ENCODE peak calls at places on chromosomes 13 and 19, in seven cellular contexts. One of them, this sample, is unnamed. For H3K4me1, H3K36me3 and H3K27me3, the result is how much of the 10 kb centered on the place peaks cover.

GRCh38 chr13:31998131-31998530 is 33.4 kb upstream of the FRY start:
- DNase-seq in right lobe of liver: no peak
- DNase-seq in IMR-90: no peak
- DNase-seq in heart left ventricle: no peak
- DNase-seq in psoas muscle: no peak
- DNase-seq in Caco-2: peak
- DNase-seq in CD4-positive, CD25-positive, alpha-beta regulatory T cell: no peak
- DNase-seq in this sample: no peak

GRCh38 chr19:14786421-14786851 is 8.1 kb upstream of the ADGRE2 start:
- DNase-seq in right lobe of liver: peak
- DNase-seq in IMR-90: no peak
- DNase-seq in heart left ventricle: peak
- DNase-seq in psoas muscle: no peak
- DNase-seq in Caco-2: no peak
- DNase-seq in CD4-positive, CD25-positive, alpha-beta regulatory T cell: no peak
- DNase-seq in this sample: no peak

GRCh38 chr19:8575467-8575997 is 1.7 kb downstream of the MYO1F start:
- DNase-seq in right lobe of liver: no peak
- DNase-seq in IMR-90: peak
- DNase-seq in heart left ventricle: no peak
- DNase-seq in psoas muscle: no peak
- DNase-seq in Caco-2: no peak
- DNase-seq in CD4-positive, CD25-positive, alpha-beta regulatory T cell: peak
- DNase-seq in this sample: no peak

GRCh38 chr19:39405930-39406655 is 554 bp upstream of the ZFP36 start:
- DNase-seq in right lobe of liver: no peak
- DNase-seq in IMR-90: no peak
- DNase-seq in heart left ventricle: no peak
- DNase-seq in psoas muscle: peak
- DNase-seq in Caco-2: no peak
- DNase-seq in CD4-positive, CD25-positive, alpha-beta regulatory T cell: peak
- DNase-seq in this sample: no peak

GRCh38 chr13:46622918-46623256 is 69.9 kb downstream of the LRCH1 start:
- DNase-seq in right lobe of liver: peak
- DNase-seq in IMR-90: peak
- DNase-seq in heart left ventricle: peak
- DNase-seq in psoas muscle: peak
- DNase-seq in Caco-2: no peak
- DNase-seq in CD4-positive, CD25-positive, alpha-beta regulatory T cell: no peak
- DNase-seq in this sample: no peak

GRCh38 chr13:99339736-99340392 is 32.7 kb upstream of the GPR183 start:
- DNase-seq in right lobe of liver: peak
- DNase-seq in IMR-90: peak
- DNase-seq in heart left ventricle: no peak
- DNase-seq in psoas muscle: no peak
- DNase-seq in Caco-2: no peak
- DNase-seq in CD4-positive, CD25-positive, alpha-beta regulatory T cell: peak
- DNase-seq in this sample: no peak

GRCh38 chr13:22220186-22221160 is 549.6 kb downstream of the FGF9 start:
- DNase-seq in right lobe of liver: no peak
- DNase-seq in IMR-90: no peak
- DNase-seq in heart left ventricle: no peak
- DNase-seq in psoas muscle: no peak
- DNase-seq in Caco-2: no peak
- DNase-seq in CD4-positive, CD25-positive, alpha-beta regulatory T cell: no peak
- DNase-seq in this sample: no peak

GRCh38 chr13:112330066-112330465 is 46.1 kb upstream of the SPACA7 start:
- DNase-seq in right lobe of liver: no peak
- DNase-seq in IMR-90: no peak
- DNase-seq in heart left ventricle: no peak
- DNase-seq in psoas muscle: no peak
- DNase-seq in Caco-2: no peak
- DNase-seq in CD4-positive, CD25-positive, alpha-beta regulatory T cell: no peak
- DNase-seq in this sample: no peak

GRCh38 chr19:10231624-10232228 is 595 bp upstream of the S1PR2 start:
- DNase-seq in right lobe of liver: no peak
- DNase-seq in IMR-90: no peak
- DNase-seq in heart left ventricle: no peak
- DNase-seq in psoas muscle: no peak
- DNase-seq in Caco-2: no peak
- DNase-seq in CD4-positive, CD25-positive, alpha-beta regulatory T cell: no peak
- DNase-seq in this sample: no peak

GRCh38 chr19:55462722-55463121 is 1.3 kb upstream of the ISOC2 start:
- DNase-seq in right lobe of liver: no peak
- DNase-seq in IMR-90: no peak
- DNase-seq in heart left ventricle: no peak
- DNase-seq in psoas muscle: no peak
- DNase-seq in Caco-2: no peak
- DNase-seq in CD4-positive, CD25-positive, alpha-beta regulatory T cell: no peak
- DNase-seq in this sample: no peak

GRCh38 chr19:22532388-22533310 is 101.5 kb upstream of the ZNF492 start:
- DNase-seq in right lobe of liver: peak
- DNase-seq in IMR-90: no peak
- DNase-seq in heart left ventricle: peak
- DNase-seq in psoas muscle: peak
- DNase-seq in Caco-2: no peak
- DNase-seq in CD4-positive, CD25-positive, alpha-beta regulatory T cell: no peak
- DNase-seq in this sample: no peak

GRCh38 chr13:21849323-21849722 is 178.4 kb downstream of the FGF9 start:
- DNase-seq in right lobe of liver: no peak
- DNase-seq in IMR-90: peak
- DNase-seq in heart left ventricle: no peak
- DNase-seq in psoas muscle: no peak
- DNase-seq in Caco-2: no peak
- DNase-seq in CD4-positive, CD25-positive, alpha-beta regulatory T cell: no peak
- DNase-seq in this sample: no peak

GRCh38 chr13:93002071-93002470 is 224.5 kb upstream of the GPC6 start:
- DNase-seq in right lobe of liver: no peak
- DNase-seq in IMR-90: no peak
- DNase-seq in heart left ventricle: no peak
- DNase-seq in psoas muscle: no peak
- DNase-seq in Caco-2: no peak
- DNase-seq in CD4-positive, CD25-positive, alpha-beta regulatory T cell: no peak
- DNase-seq in this sample: no peak

GRCh38 chr19:48501961-48502719 is 9.5 kb downstream of the LMTK3 start:
- DNase-seq in right lobe of liver: peak
- DNase-seq in IMR-90: no peak
- DNase-seq in heart left ventricle: no peak
- DNase-seq in psoas muscle: no peak
- DNase-seq in Caco-2: peak
- DNase-seq in CD4-positive, CD25-positive, alpha-beta regulatory T cell: peak
- DNase-seq in this sample: peak

GRCh38 chr13:99426426-99426825 is 74.8 kb upstream of the TM9SF2 start:
- DNase-seq in right lobe of liver: no peak
- DNase-seq in IMR-90: no peak
- DNase-seq in heart left ventricle: no peak
- DNase-seq in psoas muscle: no peak
- DNase-seq in Caco-2: peak
- DNase-seq in CD4-positive, CD25-positive, alpha-beta regulatory T cell: no peak
- DNase-seq in this sample: no peak

GRCh38 chr13:46964789-46965527 is 68.1 kb upstream of the HTR2A start:
- DNase-seq in right lobe of liver: no peak
- DNase-seq in IMR-90: peak
- DNase-seq in heart left ventricle: no peak
- DNase-seq in psoas muscle: no peak
- DNase-seq in Caco-2: no peak
- DNase-seq in CD4-positive, CD25-positive, alpha-beta regulatory T cell: no peak
- DNase-seq in this sample: no peak

GRCh38 chr13:98996046-98996445 is 18.2 kb upstream of the DOCK9 start:
- DNase-seq in right lobe of liver: no peak
- DNase-seq in IMR-90: no peak
- DNase-seq in heart left ventricle: no peak
- DNase-seq in psoas muscle: no peak
- DNase-seq in Caco-2: no peak
- DNase-seq in CD4-positive, CD25-positive, alpha-beta regulatory T cell: no peak
- DNase-seq in this sample: no peak

GRCh38 chr13:25478186-25478585 is 106.4 kb downstream of the ATP8A2 start:
- DNase-seq in right lobe of liver: no peak
- DNase-seq in IMR-90: no peak
- DNase-seq in heart left ventricle: no peak
- DNase-seq in psoas muscle: no peak
- DNase-seq in Caco-2: no peak
- DNase-seq in CD4-positive, CD25-positive, alpha-beta regulatory T cell: no peak
- DNase-seq in this sample: peak

GRCh38 chr19:2048104-2048958 is 2.7 kb downstream of the MKNK2 start:
- DNase-seq in right lobe of liver: no peak
- DNase-seq in IMR-90: no peak
- DNase-seq in heart left ventricle: no peak
- DNase-seq in psoas muscle: no peak
- DNase-seq in Caco-2: no peak
- DNase-seq in CD4-positive, CD25-positive, alpha-beta regulatory T cell: no peak
- DNase-seq in this sample: no peak

GRCh38 chr19:2050349-2050990 is 574 bp downstream of the MKNK2 start:
- DNase-seq in right lobe of liver: peak
- DNase-seq in IMR-90: no peak
- DNase-seq in heart left ventricle: no peak
- DNase-seq in psoas muscle: peak
- DNase-seq in Caco-2: no peak
- DNase-seq in CD4-positive, CD25-positive, alpha-beta regulatory T cell: no peak
- DNase-seq in this sample: no peak

GRCh38 chr19:2048959-2049740 is 1.9 kb downstream of the MKNK2 start:
- DNase-seq in right lobe of liver: no peak
- DNase-seq in IMR-90: no peak
- DNase-seq in heart left ventricle: no peak
- DNase-seq in psoas muscle: peak
- DNase-seq in Caco-2: no peak
- DNase-seq in CD4-positive, CD25-positive, alpha-beta regulatory T cell: no peak
- DNase-seq in this sample: no peak

GRCh38 chr19:2050991-2051770 is at the start of gene MKNK2:
- DNase-seq in right lobe of liver: peak
- DNase-seq in IMR-90: peak
- DNase-seq in heart left ventricle: peak
- DNase-seq in psoas muscle: peak
- DNase-seq in Caco-2: peak
- DNase-seq in CD4-positive, CD25-positive, alpha-beta regulatory T cell: peak
- DNase-seq in this sample: peak

GRCh38 chr19:2049741-2050348 is 1.2 kb downstream of the MKNK2 start:
- DNase-seq in right lobe of liver: peak
- DNase-seq in IMR-90: peak
- DNase-seq in heart left ventricle: peak
- DNase-seq in psoas muscle: peak
- DNase-seq in Caco-2: peak
- DNase-seq in CD4-positive, CD25-positive, alpha-beta regulatory T cell: peak
- DNase-seq in this sample: peak
- H3K4me1 ChIP-seq in right lobe of liver: under half
- H3K4me1 ChIP-seq in IMR-90: under half
- H3K4me1 ChIP-seq in heart left ventricle: half or more
- H3K4me1 ChIP-seq in psoas muscle: half or more
- H3K4me1 ChIP-seq in Caco-2: under half
- H3K4me1 ChIP-seq in CD4-positive, CD25-positive, alpha-beta regulatory T cell: half or more
- H3K4me1 ChIP-seq in this sample: under half

GRCh38 chr19:1921326-1921725 is 16.1 kb downstream of the ADAT3 start:
- DNase-seq in right lobe of liver: no peak
- DNase-seq in IMR-90: no peak
- DNase-seq in heart left ventricle: no peak
- DNase-seq in psoas muscle: no peak
- DNase-seq in Caco-2: no peak
- DNase-seq in CD4-positive, CD25-positive, alpha-beta regulatory T cell: no peak
- DNase-seq in this sample: no peak

GRCh38 chr19:1922803-1923202 is 17.6 kb downstream of the ADAT3 start:
- DNase-seq in right lobe of liver: no peak
- DNase-seq in IMR-90: no peak
- DNase-seq in heart left ventricle: no peak
- DNase-seq in psoas muscle: no peak
- DNase-seq in Caco-2: no peak
- DNase-seq in CD4-positive, CD25-positive, alpha-beta regulatory T cell: no peak
- DNase-seq in this sample: no peak

GRCh38 chr19:1921825-1922224 is 16.6 kb downstream of the ADAT3 start:
- DNase-seq in right lobe of liver: no peak
- DNase-seq in IMR-90: no peak
- DNase-seq in heart left ventricle: no peak
- DNase-seq in psoas muscle: no peak
- DNase-seq in Caco-2: no peak
- DNase-seq in CD4-positive, CD25-positive, alpha-beta regulatory T cell: no peak
- DNase-seq in this sample: no peak

GRCh38 chr19:1924320-1924961 is 16.5 kb upstream of the CSNK1G2 start:
- DNase-seq in right lobe of liver: no peak
- DNase-seq in IMR-90: no peak
- DNase-seq in heart left ventricle: no peak
- DNase-seq in psoas muscle: no peak
- DNase-seq in Caco-2: no peak
- DNase-seq in CD4-positive, CD25-positive, alpha-beta regulatory T cell: no peak
- DNase-seq in this sample: no peak

GRCh38 chr19:1923319-1923718 is 17.7 kb upstream of the CSNK1G2 start:
- DNase-seq in right lobe of liver: no peak
- DNase-seq in IMR-90: no peak
- DNase-seq in heart left ventricle: no peak
- DNase-seq in psoas muscle: no peak
- DNase-seq in Caco-2: no peak
- DNase-seq in CD4-positive, CD25-positive, alpha-beta regulatory T cell: no peak
- DNase-seq in this sample: no peak
- H3K36me3 ChIP-seq in right lobe of liver: under half
- H3K36me3 ChIP-seq in IMR-90: half or more
- H3K36me3 ChIP-seq in heart left ventricle: half or more
- H3K36me3 ChIP-seq in psoas muscle: under half
- H3K36me3 ChIP-seq in Caco-2: under half
- H3K36me3 ChIP-seq in CD4-positive, CD25-positive, alpha-beta regulatory T cell: under half
- H3K36me3 ChIP-seq in this sample: under half

GRCh38 chr13:96994030-96994848 is at the start of gene OXGR1:
- DNase-seq in right lobe of liver: peak
- DNase-seq in IMR-90: no peak
- DNase-seq in heart left ventricle: no peak
- DNase-seq in psoas muscle: peak
- DNase-seq in Caco-2: no peak
- DNase-seq in CD4-positive, CD25-positive, alpha-beta regulatory T cell: no peak
- DNase-seq in this sample: no peak
- H3K27me3 ChIP-seq in right lobe of liver: under half
- H3K27me3 ChIP-seq in IMR-90: under half
- H3K27me3 ChIP-seq in heart left ventricle: under half
- H3K27me3 ChIP-seq in psoas muscle: under half
- H3K27me3 ChIP-seq in Caco-2: under half
- H3K27me3 ChIP-seq in CD4-positive, CD25-positive, alpha-beta regulatory T cell: under half
- H3K27me3 ChIP-seq in this sample: under half

DNA sequence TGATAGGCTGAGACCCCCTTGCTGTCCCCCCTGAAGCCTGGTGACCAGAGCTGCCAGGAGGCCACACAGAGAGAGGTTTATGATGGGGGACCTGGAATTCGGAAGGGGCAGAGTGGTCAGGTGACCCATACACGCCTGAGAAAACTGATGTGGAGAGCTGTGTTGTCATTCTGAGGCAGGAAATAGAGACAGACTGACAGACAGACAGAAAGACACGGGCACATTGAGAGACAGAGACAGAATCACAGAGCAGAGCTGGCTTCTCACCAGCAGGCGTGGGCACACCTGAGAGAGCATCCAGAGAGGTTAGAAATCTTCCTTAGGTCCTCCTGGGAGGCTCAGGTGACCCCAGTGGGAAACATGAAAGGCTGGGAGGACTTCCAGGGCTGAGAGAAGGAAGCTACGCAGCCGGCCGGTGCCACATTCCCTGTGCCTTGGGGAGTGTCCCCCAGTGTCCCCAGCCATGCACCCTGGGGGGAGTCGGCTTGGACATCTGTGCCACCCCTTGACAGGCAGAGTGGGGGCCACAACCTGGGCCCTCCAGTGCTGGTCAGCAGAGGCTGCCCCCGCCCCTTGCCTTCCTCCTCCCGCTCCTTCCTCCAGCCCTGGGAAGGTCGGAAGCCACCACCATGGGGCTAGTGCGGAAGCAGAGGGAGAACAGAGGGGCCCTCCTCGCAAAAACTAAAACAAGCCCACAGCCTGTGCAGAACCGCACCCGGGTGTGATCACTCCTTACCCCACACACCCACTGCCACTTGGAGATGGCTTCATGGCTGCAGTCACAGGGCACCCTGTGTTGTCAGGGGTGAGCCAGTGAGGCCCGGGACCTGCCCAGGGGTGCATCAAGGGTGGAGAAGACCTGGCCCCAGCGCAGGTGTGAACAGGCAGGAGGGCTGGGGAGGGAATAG is 2.2 kb downstream of the FFAR1 start:
- DNase-seq in right lobe of liver: no peak
- DNase-seq in IMR-90: no peak
- DNase-seq in heart left ventricle: no peak
- DNase-seq in psoas muscle: no peak
- DNase-seq in Caco-2: peak
- DNase-seq in CD4-positive, CD25-positive, alpha-beta regulatory T cell: no peak
- DNase-seq in this sample: no peak
- H3K4me1 ChIP-seq in right lobe of liver: under half
- H3K4me1 ChIP-seq in IMR-90: under half
- H3K4me1 ChIP-seq in heart left ventricle: under half
- H3K4me1 ChIP-seq in psoas muscle: under half
- H3K4me1 ChIP-seq in Caco-2: under half
- H3K4me1 ChIP-seq in CD4-positive, CD25-positive, alpha-beta regulatory T cell: under half
- H3K4me1 ChIP-seq in this sample: under half